ENCODE peak calls at places on chromosomes 2 and 18, in eight cellular contexts. D, F, L, T, G, N, H and M are unnamed samples.

GRCh38 chr2:156672569-156673270 is 236.5 kb downstream of the GPD2 start:
- DNase-seq in D (no peak), F (no peak), L (no peak), T (no peak), G (no peak), N (no peak), H (no peak), M (no peak)

GRCh38 chr2:27705851-27706622 is 42.3 kb downstream of the SLC4A1AP start:
- DNase-seq in D (no peak), F (peak; percentile 64), L (peak; percentile 100), T (peak; percentile 79), G (peak; percentile 65), N (no peak), H (peak; percentile 86), M (peak; percentile 84)

GRCh38 chr18:25737710-25738251 is 352.6 kb downstream of the SS18 start:
- DNase-seq in D (no peak), F (no peak), L (peak; percentile 98), T (no peak), G (no peak), N (no peak), H (no peak), M (no peak)

GRCh38 chr18:31992836-31993575 is 25.6 kb upstream of the RNF125 start:
- DNase-seq in D (no peak), F (no peak), L (peak; percentile 81), T (no peak), G (no peak), N (no peak), H (no peak), M (no peak)

GRCh38 chr2:58959996-58960395 is 718.9 kb upstream of the FANCL start:
- DNase-seq in D (no peak), F (no peak), L (peak; percentile 2), T (no peak), G (no peak), N (no peak), H (no peak), M (no peak)

GRCh38 chr2:127637236-127637630 is 8.7 kb upstream of the GPR17 start:
- DNase-seq in D (no peak), F (peak; percentile 16), L (no peak), T (no peak), G (no peak), N (no peak), H (no peak), M (no peak)

GRCh38 chr2:26818255-26818654 is 29.7 kb upstream of the DPYSL5 start:
- DNase-seq in D (no peak), F (no peak), L (no peak), T (no peak), G (no peak), N (no peak), H (no peak), M (no peak)

GRCh38 chr2:53969285-53970094 is 1.3 kb downstream of the PSME4 start:
- DNase-seq in D (peak; percentile 64), F (no peak), L (peak; percentile 77), T (no peak), G (no peak), N (no peak), H (no peak), M (no peak)

GRCh38 chr2:550860-551259 is 126.3 kb downstream of the TMEM18 start:
- DNase-seq in D (no peak), F (no peak), L (no peak), T (no peak), G (no peak), N (no peak), H (no peak), M (no peak)

GRCh38 chr2:45069711-45070664 is 60.7 kb upstream of the SIX2 start:
- DNase-seq in D (peak; percentile 96), F (no peak), L (no peak), T (no peak), G (no peak), N (no peak), H (no peak), M (peak; percentile 5)

GRCh38 chr2:158501301-158501700 is 44.5 kb downstream of the PKP4 start:
- DNase-seq in D (no peak), F (no peak), L (no peak), T (no peak), G (no peak), N (no peak), H (no peak), M (no peak)

GRCh38 chr2:240164586-240164985 is 24.1 kb upstream of the OTOS start:
- DNase-seq in D (no peak), F (no peak), L (no peak), T (no peak), G (no peak), N (no peak), H (peak; percentile 36), M (no peak)

GRCh38 chr2:174952607-174953006 is 52.6 kb downstream of the CHN1 start:
- DNase-seq in D (no peak), F (no peak), L (peak; percentile 61), T (no peak), G (no peak), N (no peak), H (no peak), M (no peak)

GRCh38 chr2:85012431-85012830 is 41.5 kb downstream of the KCMF1 start:
- DNase-seq in D (no peak), F (no peak), L (no peak), T (no peak), G (no peak), N (no peak), H (no peak), M (no peak)

GRCh38 chr2:207296265-207296948 is 130.7 kb upstream of the KLF7 start:
- DNase-seq in D (no peak), F (no peak), L (peak; percentile 11), T (no peak), G (no peak), N (no peak), H (no peak), M (no peak)

GRCh38 chr2:66748939-66749338 is 314.0 kb downstream of the MEIS1 start:
- DNase-seq in D (peak; percentile 93), F (no peak), L (no peak), T (no peak), G (no peak), N (no peak), H (no peak), M (no peak)

GRCh38 chr2:184261331-184261730 is 337.0 kb upstream of the ZNF804A start:
- DNase-seq in D (no peak), F (no peak), L (no peak), T (no peak), G (no peak), N (no peak), H (no peak), M (no peak)

GRCh38 chr2:125643585-125643984 is 1012.4 kb upstream of the GYPC start:
- DNase-seq in D (no peak), F (no peak), L (no peak), T (no peak), G (no peak), N (no peak), H (no peak), M (no peak)

GRCh38 chr2:127526940-127527804 is 883 bp upstream of the IWS1 start:
- DNase-seq in D (peak; percentile 49), F (no peak), L (no peak), T (peak; percentile 40), G (no peak), N (peak; percentile 39), H (no peak), M (no peak)

GRCh38 chr2:98452396-98453027 is 7.9 kb downstream of the INPP4A start:
- DNase-seq in D (no peak), F (no peak), L (no peak), T (no peak), G (no peak), N (no peak), H (no peak), M (no peak)

GRCh38 chr2:98445708-98446577 is 1.3 kb downstream of the INPP4A start:
- DNase-seq in D (no peak), F (no peak), L (peak; percentile 31), T (peak; percentile 31), G (no peak), N (no peak), H (no peak), M (no peak)

GRCh38 chr2:98446850-98447249 is 2.2 kb downstream of the INPP4A start:
- DNase-seq in D (no peak), F (no peak), L (no peak), T (no peak), G (no peak), N (no peak), H (no peak), M (no peak)

GRCh38 chr2:98445167-98445522 is 487 bp downstream of the INPP4A start:
- DNase-seq in D (no peak), F (peak; percentile 28), L (peak; percentile 15), T (no peak), G (peak; percentile 62), N (no peak), H (no peak), M (no peak)

GRCh38 chr2:98448441-98449145 is 3.9 kb downstream of the INPP4A start:
- DNase-seq in D (peak; percentile 34), F (no peak), L (no peak), T (no peak), G (no peak), N (no peak), H (no peak), M (no peak)
- H3K9me3 ChIP-seq in D (no peaks in the 10 kb centered on the region), F (no peaks in the 10 kb centered on the region), L (no peaks in the 10 kb centered on the region), T (no peaks in the 10 kb centered on the region), G (no peaks in the 10 kb centered on the region), N (no peaks in the 10 kb centered on the region), H (no peaks in the 10 kb centered on the region), M (no peaks in the 10 kb centered on the region)

GRCh38 chr2:73281244-73281643 is 3.0 kb downstream of the FBXO41 start:
- DNase-seq in D (no peak), F (no peak), L (no peak), T (no peak), G (no peak), N (no peak), H (no peak), M (no peak)
- H3K4me1 ChIP-seq in D (peaks cover 36% of the 10 kb centered on the region), F (no peaks in the 10 kb centered on the region), L (no peaks in the 10 kb centered on the region), T (peaks cover 18% of the 10 kb centered on the region), G (peaks cover 8% of the 10 kb centered on the region), N (peaks cover 12% of the 10 kb centered on the region), H (peaks cover 8% of the 10 kb centered on the region), M (peaks cover 21% of the 10 kb centered on the region)

GRCh38 chr18:79896746-79897145 is 54.7 kb downstream of the SLC66A2 start:
- DNase-seq in D (no peak), F (no peak), L (no peak), T (no peak), G (no peak), N (no peak), H (no peak), M (no peak)
- H3K9me3 ChIP-seq in D (peaks cover 91% of the 10 kb centered on the region), F (peaks cover 43% of the 10 kb centered on the region), L (peaks cover 3% of the 10 kb centered on the region), T (peaks cover 33% of the 10 kb centered on the region), G (peaks cover 34% of the 10 kb centered on the region), N (peaks cover 35% of the 10 kb centered on the region), H (peaks cover 17% of the 10 kb centered on the region), M (peaks cover 39% of the 10 kb centered on the region)

GRCh38 chr2:226605642-226606041 is 194.0 kb downstream of the IRS1 start:
- DNase-seq in D (no peak), F (no peak), L (no peak), T (no peak), G (no peak), N (no peak), H (no peak), M (no peak)

GRCh38 chr2:226607379-226607778 is 192.2 kb downstream of the IRS1 start:
- DNase-seq in D (no peak), F (no peak), L (peak; percentile 92), T (no peak), G (no peak), N (no peak), H (no peak), M (no peak)

GRCh38 chr2:226611196-226611943 is 188.2 kb downstream of the IRS1 start:
- DNase-seq in D (no peak), F (no peak), L (no peak), T (no peak), G (no peak), N (no peak), H (no peak), M (no peak)

GRCh38 chr2:226609361-226609760 is 190.3 kb downstream of the IRS1 start:
- DNase-seq in D (no peak), F (no peak), L (peak; percentile 92), T (no peak), G (no peak), N (no peak), H (no peak), M (no peak)

GRCh38 chr2:226608393-226608955 is 191.1 kb downstream of the IRS1 start:
- DNase-seq in D (no peak), F (no peak), L (no peak), T (no peak), G (no peak), N (no peak), H (no peak), M (no peak)
- H3K4me1 ChIP-seq in D (no peaks in the 10 kb centered on the region), F (no peaks in the 10 kb centered on the region), L (no peaks in the 10 kb centered on the region), T (peaks cover 9% of the 10 kb centered on the region), G (no peaks in the 10 kb centered on the region), N (no peaks in the 10 kb centered on the region), H (no peaks in the 10 kb centered on the region), M (peaks cover 5% of the 10 kb centered on the region)